ENCODE peak calls at places on chromosome X, in ten cellular contexts. O is naive thymus-derived CD8-positive, alpha-beta T cell; W is lower lobe of right lung; A is T-helper 9 cell; L is nucleus accumbens; H is NCI-H2029; V is stimulated activated CD4-positive, alpha-beta T cell treated with anti-CD3 and anti-CD28 coated beads, Interleukin-15, amount 100 ng/mL, for 1 hour; R is NCI-H1092; F is caudate nucleus; B is H9. E is an unnamed sample.

GRCh38 chrX:106728337-106728736 is 1.8 kb downstream of the RNF128 start:
- DNase-seq in L (no peak), H (no peak), F (no peak), R (no peak), B (no peak), W (no peak), A (no peak), O (no peak), V (no peak), E (no peak)

GRCh38 chrX:41335590-41336331 is 1.8 kb downstream of the DDX3X start:
- DNase-seq in R (no peak), O (no peak), B (no peak), H (no peak), L (no peak), F (no peak), W (no peak), A (no peak), V (no peak), E (no peak)

GRCh38 chrX:16160729-16161128 is 6.6 kb upstream of the MAGEB17 start:
- DNase-seq in V (no peak), F (no peak), L (no peak), R (no peak), A (no peak), B (no peak), W (no peak), H (no peak), O (no peak), E (no peak)

GRCh38 chrX:22135171-22135711 is 103.1 kb downstream of the PHEX start:
- DNase-seq in W (no peak), B (no peak), L (no peak), V (no peak), R (no peak), A (no peak), H (no peak), F (no peak), O (no peak), E (no peak)

GRCh38 chrX:17183566-17183965 is 191.4 kb upstream of the NHS start:
- DNase-seq in V (no peak), R (no peak), W (no peak), A (no peak), B (no peak), F (no peak), O (no peak), H (no peak), L (no peak), E (no peak)

GRCh38 chrX:129678881-129679195 is 24.1 kb upstream of the APLN start:
- DNase-seq in R (no peak), A (no peak), F (no peak), O (no peak), B (no peak), L (no peak), V (no peak), H (no peak), W (no peak), E (peak)

GRCh38 chrX:12865359-12865758 is 1.5 kb upstream of the TLR7 start:
- DNase-seq in H (no peak), V (no peak), W (no peak), B (no peak), O (no peak), R (no peak), A (no peak), L (no peak), F (no peak), E (no peak)

GRCh38 chrX:45621356-45622041 is 420.8 kb upstream of the DIPK2B start:
- DNase-seq in L (no peak), F (no peak), B (no peak), V (no peak), A (no peak), H (no peak), O (no peak), R (no peak), W (no peak), E (no peak)

GRCh38 chrX:37998586-37999267 is 7.6 kb upstream of the SYTL5 start:
- DNase-seq in L (no peak), H (peak), F (no peak), A (no peak), R (peak), V (no peak), W (no peak), B (no peak), O (no peak), E (no peak)

GRCh38 chrX:154329284-154329683 is 33.7 kb downstream of the TKTL1 start:
- DNase-seq in B (no peak), O (no peak), L (no peak), R (peak), V (no peak), A (no peak), H (no peak), F (no peak), W (no peak), E (no peak)

GRCh38 chrX:108699368-108699767 is 37.0 kb downstream of the IRS4 start:
- DNase-seq in F (no peak), A (no peak), H (peak), R (no peak), W (no peak), O (no peak), V (no peak), B (no peak), L (no peak), E (peak)

GRCh38 chrX:153637121-153638040 is 9.6 kb upstream of the DUSP9 start:
- DNase-seq in F (no peak), A (no peak), R (no peak), H (no peak), V (no peak), W (no peak), L (no peak), O (no peak), B (no peak), E (no peak)

GRCh38 chrX:41122664-41123257 is 37.5 kb downstream of the USP9X start:
- DNase-seq in B (no peak), A (no peak), O (no peak), L (no peak), F (no peak), V (no peak), H (no peak), W (no peak), R (no peak), E (no peak)

GRCh38 chrX:151984328-151984727 is 9.9 kb upstream of the GABRE start:
- DNase-seq in H (no peak), F (no peak), L (no peak), B (no peak), W (no peak), A (no peak), O (no peak), V (no peak), R (no peak), E (no peak)

GRCh38 chrX:14501312-14501711 is 28.0 kb upstream of the GLRA2 start:
- DNase-seq in W (no peak), R (no peak), H (no peak), L (no peak), O (no peak), A (no peak), V (no peak), F (no peak), B (no peak), E (no peak)

GRCh38 chrX:144219035-144219434 is 335.2 kb downstream of the UBE2NL start:
- DNase-seq in R (no peak), V (no peak), L (no peak), W (peak), A (no peak), B (peak), H (no peak), O (no peak), F (no peak), E (no peak)

GRCh38 chrX:55118574-55118973 is 29.8 kb downstream of the PAGE2 start:
- DNase-seq in F (no peak), V (no peak), W (no peak), A (no peak), L (no peak), B (no peak), O (no peak), H (no peak), R (no peak), E (no peak)

GRCh38 chrX:46704767-46705386 is 54.0 kb downstream of the SLC9A7 start:
- DNase-seq in H (no peak), R (no peak), F (no peak), V (no peak), O (no peak), B (no peak), W (no peak), L (no peak), A (no peak), E (no peak)

GRCh38 chrX:109535578-109535977 is 1.1 kb upstream of the NXT2 start:
- DNase-seq in W (no peak), H (no peak), B (no peak), V (no peak), F (no peak), A (no peak), L (no peak), R (no peak), O (no peak), E (peak)

GRCh38 chrX:115491766-115492165 is 69.2 kb upstream of the PLS3 start:
- DNase-seq in B (no peak), H (no peak), W (no peak), A (no peak), V (no peak), F (no peak), O (no peak), R (no peak), L (no peak), E (no peak)

GRCh38 chrX:9821581-9821980 is 35.4 kb downstream of the SHROOM2 start:
- DNase-seq in F (no peak), L (no peak), A (no peak), W (no peak), R (no peak), O (no peak), B (no peak), H (no peak), V (no peak), E (no peak)